ENCODE peak calls at places on chromosome 7, in nine cellular contexts. One of them, this sample, is unnamed.

GRCh38 chr7:28104811-28105210 is 75.8 kb downstream of the JAZF1 start:
- DNase-seq in posterior vena cava: no peak
- DNase-seq in PC-3: no peak
- DNase-seq in astrocyte of the cerebellum: no peak
- DNase-seq in IMR-90: no peak
- DNase-seq in HEK293T: no peak
- DNase-seq in lower leg skin: no peak
- DNase-seq in left kidney: no peak
- DNase-seq in CD8-positive, alpha-beta memory T cell: no peak
- DNase-seq in this sample: no peak

GRCh38 chr7:88337556-88337955 is 30.9 kb upstream of the STEAP4 start:
- DNase-seq in astrocyte of the cerebellum: peak; percentile 20
- DNase-seq in PC-3: peak; percentile 68
- DNase-seq in left kidney: no peak
- DNase-seq in IMR-90: peak; percentile 8
- DNase-seq in HEK293T: no peak
- DNase-seq in posterior vena cava: no peak
- DNase-seq in lower leg skin: no peak
- DNase-seq in CD8-positive, alpha-beta memory T cell: no peak
- DNase-seq in this sample: peak; percentile 32

GRCh38 chr7:786472-787255 is 45.6 kb upstream of the SUN1 start:
- DNase-seq in astrocyte of the cerebellum: no peak
- DNase-seq in CD8-positive, alpha-beta memory T cell: peak; percentile 55
- DNase-seq in IMR-90: peak; percentile 51
- DNase-seq in posterior vena cava: peak; percentile 92
- DNase-seq in lower leg skin: peak; percentile 96
- DNase-seq in left kidney: peak; percentile 78
- DNase-seq in HEK293T: peak; percentile 75
- DNase-seq in PC-3: peak; percentile 71
- DNase-seq in this sample: peak; percentile 62

GRCh38 chr7:84912993-84913635 is 273.7 kb downstream of the SEMA3D start:
- DNase-seq in IMR-90: no peak
- DNase-seq in HEK293T: no peak
- DNase-seq in lower leg skin: no peak
- DNase-seq in CD8-positive, alpha-beta memory T cell: no peak
- DNase-seq in PC-3: peak; percentile 17
- DNase-seq in left kidney: no peak
- DNase-seq in astrocyte of the cerebellum: no peak
- DNase-seq in posterior vena cava: no peak
- DNase-seq in this sample: no peak

GRCh38 chr7:139648617-139648932 is 125.1 kb downstream of the CLEC2L start:
- DNase-seq in PC-3: no peak
- DNase-seq in lower leg skin: no peak
- DNase-seq in left kidney: peak; percentile 34
- DNase-seq in posterior vena cava: no peak
- DNase-seq in CD8-positive, alpha-beta memory T cell: no peak
- DNase-seq in astrocyte of the cerebellum: no peak
- DNase-seq in IMR-90: no peak
- DNase-seq in HEK293T: no peak
- DNase-seq in this sample: no peak

GRCh38 chr7:64630496-64630895 is 35.4 kb upstream of the ZNF107 start:
- DNase-seq in IMR-90: peak; percentile 15
- DNase-seq in CD8-positive, alpha-beta memory T cell: no peak
- DNase-seq in lower leg skin: peak; percentile 10
- DNase-seq in HEK293T: peak; percentile 27
- DNase-seq in posterior vena cava: no peak
- DNase-seq in PC-3: peak; percentile 17
- DNase-seq in left kidney: peak; percentile 51
- DNase-seq in astrocyte of the cerebellum: no peak
- DNase-seq in this sample: peak; percentile 32

GRCh38 chr7:140403878-140404564 is at the start of gene RAB19:
- DNase-seq in lower leg skin: no peak
- DNase-seq in left kidney: peak; percentile 78
- DNase-seq in IMR-90: no peak
- DNase-seq in PC-3: peak; percentile 53
- DNase-seq in astrocyte of the cerebellum: no peak
- DNase-seq in HEK293T: no peak
- DNase-seq in CD8-positive, alpha-beta memory T cell: peak; percentile 33
- DNase-seq in posterior vena cava: peak; percentile 71
- DNase-seq in this sample: no peak

GRCh38 chr7:23893942-23894890 is 184.2 kb downstream of the STK31 start:
- DNase-seq in left kidney: no peak
- DNase-seq in IMR-90: no peak
- DNase-seq in PC-3: no peak
- DNase-seq in astrocyte of the cerebellum: no peak
- DNase-seq in CD8-positive, alpha-beta memory T cell: no peak
- DNase-seq in HEK293T: no peak
- DNase-seq in lower leg skin: no peak
- DNase-seq in posterior vena cava: no peak
- DNase-seq in this sample: peak; percentile 58

GRCh38 chr7:127409629-127410028 is 17.1 kb upstream of the ZNF800 start:
- DNase-seq in PC-3: no peak
- DNase-seq in astrocyte of the cerebellum: no peak
- DNase-seq in HEK293T: no peak
- DNase-seq in CD8-positive, alpha-beta memory T cell: no peak
- DNase-seq in lower leg skin: no peak
- DNase-seq in left kidney: no peak
- DNase-seq in IMR-90: no peak
- DNase-seq in posterior vena cava: no peak
- DNase-seq in this sample: peak; percentile 8

GRCh38 chr7:7427363-7427762 is 108.3 kb downstream of the COL28A1 start:
- DNase-seq in CD8-positive, alpha-beta memory T cell: no peak
- DNase-seq in posterior vena cava: no peak
- DNase-seq in lower leg skin: no peak
- DNase-seq in PC-3: no peak
- DNase-seq in astrocyte of the cerebellum: no peak
- DNase-seq in HEK293T: no peak
- DNase-seq in IMR-90: no peak
- DNase-seq in left kidney: no peak
- DNase-seq in this sample: no peak

GRCh38 chr7:153061913-153062528 is 302.5 kb downstream of the ACTR3B start:
- DNase-seq in IMR-90: no peak
- DNase-seq in lower leg skin: no peak
- DNase-seq in posterior vena cava: no peak
- DNase-seq in HEK293T: peak; percentile 66
- DNase-seq in astrocyte of the cerebellum: no peak
- DNase-seq in CD8-positive, alpha-beta memory T cell: no peak
- DNase-seq in PC-3: peak; percentile 3
- DNase-seq in left kidney: peak; percentile 86
- DNase-seq in this sample: no peak

GRCh38 chr7:150823010-150823409 is 22.4 kb downstream of the TMEM176A start:
- DNase-seq in PC-3: no peak
- DNase-seq in posterior vena cava: no peak
- DNase-seq in left kidney: no peak
- DNase-seq in HEK293T: peak; percentile 3
- DNase-seq in IMR-90: no peak
- DNase-seq in lower leg skin: no peak
- DNase-seq in astrocyte of the cerebellum: no peak
- DNase-seq in CD8-positive, alpha-beta memory T cell: no peak
- DNase-seq in this sample: no peak

GRCh38 chr7:155851892-155852291 is 39.6 kb upstream of the SHH start:
- DNase-seq in PC-3: no peak
- DNase-seq in astrocyte of the cerebellum: no peak
- DNase-seq in HEK293T: no peak
- DNase-seq in IMR-90: no peak
- DNase-seq in posterior vena cava: peak; percentile 69
- DNase-seq in lower leg skin: peak; percentile 80
- DNase-seq in CD8-positive, alpha-beta memory T cell: no peak
- DNase-seq in left kidney: no peak
- DNase-seq in this sample: no peak

GRCh38 chr7:31710171-31710570 is 23.2 kb downstream of the PPP1R17 start:
- DNase-seq in astrocyte of the cerebellum: no peak
- DNase-seq in left kidney: no peak
- DNase-seq in HEK293T: no peak
- DNase-seq in lower leg skin: no peak
- DNase-seq in posterior vena cava: no peak
- DNase-seq in CD8-positive, alpha-beta memory T cell: no peak
- DNase-seq in IMR-90: no peak
- DNase-seq in PC-3: no peak
- DNase-seq in this sample: no peak

GRCh38 chr7:66050990-66051424 is 24.6 kb upstream of the ASL start:
- DNase-seq in CD8-positive, alpha-beta memory T cell: no peak
- DNase-seq in posterior vena cava: peak; percentile 35
- DNase-seq in IMR-90: peak; percentile 94
- DNase-seq in astrocyte of the cerebellum: peak; percentile 58
- DNase-seq in lower leg skin: no peak
- DNase-seq in PC-3: peak; percentile 75
- DNase-seq in left kidney: no peak
- DNase-seq in HEK293T: no peak
- DNase-seq in this sample: peak; percentile 98

GRCh38 chr7:102072003-102072402 is 214.7 kb upstream of the SH2B2 start:
- DNase-seq in HEK293T: no peak
- DNase-seq in astrocyte of the cerebellum: no peak
- DNase-seq in IMR-90: no peak
- DNase-seq in left kidney: no peak
- DNase-seq in lower leg skin: peak; percentile 2
- DNase-seq in PC-3: no peak
- DNase-seq in posterior vena cava: peak; percentile 15
- DNase-seq in CD8-positive, alpha-beta memory T cell: no peak
- DNase-seq in this sample: no peak

GRCh38 chr7:67854236-67854635 is 857.6 kb downstream of the TYW1 start:
- DNase-seq in HEK293T: no peak
- DNase-seq in posterior vena cava: no peak
- DNase-seq in left kidney: peak; percentile 55
- DNase-seq in CD8-positive, alpha-beta memory T cell: no peak
- DNase-seq in lower leg skin: no peak
- DNase-seq in PC-3: no peak
- DNase-seq in IMR-90: no peak
- DNase-seq in astrocyte of the cerebellum: no peak
- DNase-seq in this sample: no peak

GRCh38 chr7:36723951-36724664 is at the start of gene AOAH:
- DNase-seq in PC-3: no peak
- DNase-seq in HEK293T: no peak
- DNase-seq in CD8-positive, alpha-beta memory T cell: peak; percentile 56
- DNase-seq in astrocyte of the cerebellum: no peak
- DNase-seq in posterior vena cava: peak; percentile 87
- DNase-seq in lower leg skin: peak; percentile 89
- DNase-seq in IMR-90: no peak
- DNase-seq in left kidney: no peak
- DNase-seq in this sample: no peak

GRCh38 chr7:29343379-29343778 is 148.8 kb downstream of the CHN2 start:
- DNase-seq in IMR-90: no peak
- DNase-seq in left kidney: no peak
- DNase-seq in lower leg skin: no peak
- DNase-seq in PC-3: no peak
- DNase-seq in HEK293T: no peak
- DNase-seq in CD8-positive, alpha-beta memory T cell: no peak
- DNase-seq in astrocyte of the cerebellum: no peak
- DNase-seq in posterior vena cava: no peak
- DNase-seq in this sample: no peak

GRCh38 chr7:3520206-3520605 is 219.2 kb downstream of the SDK1 start:
- DNase-seq in lower leg skin: no peak
- DNase-seq in PC-3: no peak
- DNase-seq in astrocyte of the cerebellum: no peak
- DNase-seq in IMR-90: no peak
- DNase-seq in left kidney: no peak
- DNase-seq in posterior vena cava: no peak
- DNase-seq in CD8-positive, alpha-beta memory T cell: no peak
- DNase-seq in HEK293T: no peak
- DNase-seq in this sample: no peak

GRCh38 chr7:139426258-139427028 is 57.0 kb downstream of the KLRG2 start:
- DNase-seq in left kidney: peak; percentile 23
- DNase-seq in HEK293T: no peak
- DNase-seq in posterior vena cava: no peak
- DNase-seq in CD8-positive, alpha-beta memory T cell: no peak
- DNase-seq in lower leg skin: no peak
- DNase-seq in PC-3: no peak
- DNase-seq in IMR-90: no peak
- DNase-seq in astrocyte of the cerebellum: no peak
- DNase-seq in this sample: no peak

GRCh38 chr7:36957620-36958019 is 233.3 kb upstream of the AOAH start:
- DNase-seq in lower leg skin: no peak
- DNase-seq in CD8-positive, alpha-beta memory T cell: no peak
- DNase-seq in HEK293T: no peak
- DNase-seq in IMR-90: no peak
- DNase-seq in posterior vena cava: no peak
- DNase-seq in left kidney: no peak
- DNase-seq in astrocyte of the cerebellum: no peak
- DNase-seq in PC-3: no peak
- DNase-seq in this sample: no peak

GRCh38 chr7:1254281-1255082 is 21.8 kb downstream of the UNCX start:
- DNase-seq in left kidney: peak; percentile 46
- DNase-seq in PC-3: no peak
- DNase-seq in HEK293T: no peak
- DNase-seq in IMR-90: no peak
- DNase-seq in posterior vena cava: no peak
- DNase-seq in astrocyte of the cerebellum: no peak
- DNase-seq in CD8-positive, alpha-beta memory T cell: no peak
- DNase-seq in lower leg skin: no peak
- DNase-seq in this sample: no peak

GRCh38 chr7:124130-124949 is 68.0 kb upstream of the FAM20C start:
- DNase-seq in lower leg skin: peak; percentile 76
- DNase-seq in PC-3: peak; percentile 29
- DNase-seq in posterior vena cava: no peak
- DNase-seq in CD8-positive, alpha-beta memory T cell: no peak
- DNase-seq in HEK293T: no peak
- DNase-seq in astrocyte of the cerebellum: no peak
- DNase-seq in left kidney: peak; percentile 63
- DNase-seq in IMR-90: no peak
- DNase-seq in this sample: no peak

GRCh38 chr7:116579835-116580234 is 55.0 kb downstream of the CAV1 start:
- DNase-seq in left kidney: no peak
- DNase-seq in IMR-90: no peak
- DNase-seq in posterior vena cava: no peak
- DNase-seq in PC-3: no peak
- DNase-seq in lower leg skin: no peak
- DNase-seq in astrocyte of the cerebellum: no peak
- DNase-seq in CD8-positive, alpha-beta memory T cell: no peak
- DNase-seq in HEK293T: no peak
- DNase-seq in this sample: no peak

GRCh38 chr7:134899729-134900128 is 86.6 kb upstream of the AGBL3 start:
- DNase-seq in CD8-positive, alpha-beta memory T cell: no peak
- DNase-seq in lower leg skin: no peak
- DNase-seq in left kidney: no peak
- DNase-seq in astrocyte of the cerebellum: no peak
- DNase-seq in HEK293T: no peak
- DNase-seq in IMR-90: peak; percentile 68
- DNase-seq in PC-3: peak; percentile 71
- DNase-seq in posterior vena cava: no peak
- DNase-seq in this sample: peak; percentile 43

GRCh38 chr7:137399827-137400823 is 56.6 kb upstream of the PTN start:
- DNase-seq in PC-3: peak; percentile 47
- DNase-seq in astrocyte of the cerebellum: no peak
- DNase-seq in lower leg skin: no peak
- DNase-seq in HEK293T: no peak
- DNase-seq in IMR-90: peak; percentile 74
- DNase-seq in posterior vena cava: no peak
- DNase-seq in CD8-positive, alpha-beta memory T cell: no peak
- DNase-seq in left kidney: no peak
- DNase-seq in this sample: no peak

GRCh38 chr7:916291-916941 is 38.1 kb downstream of the ADAP1 start:
- DNase-seq in posterior vena cava: no peak
- DNase-seq in left kidney: peak; percentile 57
- DNase-seq in PC-3: no peak
- DNase-seq in IMR-90: no peak
- DNase-seq in HEK293T: no peak
- DNase-seq in astrocyte of the cerebellum: no peak
- DNase-seq in CD8-positive, alpha-beta memory T cell: no peak
- DNase-seq in lower leg skin: no peak
- DNase-seq in this sample: no peak

GRCh38 chr7:16397497-16398210 is 23.7 kb downstream of the CRPPA start:
- DNase-seq in PC-3: no peak
- DNase-seq in astrocyte of the cerebellum: no peak
- DNase-seq in IMR-90: peak; percentile 2
- DNase-seq in left kidney: no peak
- DNase-seq in CD8-positive, alpha-beta memory T cell: no peak
- DNase-seq in posterior vena cava: peak; percentile 59
- DNase-seq in HEK293T: no peak
- DNase-seq in lower leg skin: no peak
- DNase-seq in this sample: no peak

GRCh38 chr7:95045236-95045923 is 138.0 kb downstream of the PPP1R9A start:
- DNase-seq in HEK293T: no peak
- DNase-seq in astrocyte of the cerebellum: no peak
- DNase-seq in left kidney: no peak
- DNase-seq in IMR-90: no peak
- DNase-seq in CD8-positive, alpha-beta memory T cell: no peak
- DNase-seq in lower leg skin: no peak
- DNase-seq in posterior vena cava: no peak
- DNase-seq in PC-3: peak; percentile 66
- DNase-seq in this sample: peak; percentile 21

GRCh38 chr7:122520961-122521555 is 177.9 kb downstream of the RNF133 start:
- DNase-seq in HEK293T: no peak
- DNase-seq in lower leg skin: no peak
- DNase-seq in CD8-positive, alpha-beta memory T cell: no peak
- DNase-seq in PC-3: no peak
- DNase-seq in left kidney: no peak
- DNase-seq in astrocyte of the cerebellum: no peak
- DNase-seq in IMR-90: no peak
- DNase-seq in posterior vena cava: no peak
- DNase-seq in this sample: no peak